ENCODE peak calls at places on chromosomes 11 and 22, in four cellular contexts. M, K, T and O are unnamed samples.

GRCh38 chr11:88164806-88165205 is 10.4 kb downstream of the RAB38 start:
- DNase-seq in M (peak), K (no peak), T (peak), O (no peak)

GRCh38 chr22:50267591-50268390 is 2.4 kb downstream of the MAPK11 start:
- DNase-seq in M (no peak), K (peak), T (peak), O (no peak)

GRCh38 chr11:94543695-94544581 is at the start of gene FUT4:
- DNase-seq in M (peak), K (peak), T (peak), O (peak)

GRCh38 chr11:31655483-31655882 is 145.9 kb downstream of the ELP4 start:
- DNase-seq in M (no peak), K (no peak), T (peak), O (no peak)

GRCh38 chr11:93783767-93784151 is 323 bp upstream of the MED17 start:
- DNase-seq in M (peak), K (no peak), T (no peak), O (no peak)

GRCh38 chr11:61967924-61968757 is 707 bp upstream of the FTH1 start:
- DNase-seq in M (peak), K (peak), T (peak), O (peak)

GRCh38 chr11:99534812-99535211 is 514.1 kb downstream of the CNTN5 start:
- DNase-seq in M (no peak), K (no peak), T (peak), O (no peak)

GRCh38 chr11:111352935-111353695 is 26.0 kb downstream of the POU2AF1 start:
- DNase-seq in M (no peak), K (no peak), T (no peak), O (no peak)

GRCh38 chr11:33773399-33774355 is 643 bp downstream of the FBXO3 start:
- DNase-seq in M (peak), K (no peak), T (no peak), O (peak)

GRCh38 chr11:63911876-63912275 is 5.1 kb downstream of the RCOR2 start:
- DNase-seq in M (no peak), K (no peak), T (no peak), O (no peak)

GRCh38 chr22:47600281-47600680 is 837.8 kb downstream of the TBC1D22A start:
- DNase-seq in M (no peak), K (no peak), T (no peak), O (no peak)

GRCh38 chr11:129968611-129969419 is 33.8 kb downstream of the PRDM10 start:
- DNase-seq in M (peak), K (no peak), T (no peak), O (no peak)

GRCh38 chr22:17945156-17945850 is 79.1 kb downstream of the MICAL3 start:
- DNase-seq in M (no peak), K (no peak), T (no peak), O (no peak)

GRCh38 chr22:22691716-22692701 is 47.6 kb downstream of the GGTLC2 start:
- DNase-seq in M (no peak), K (no peak), T (peak), O (no peak)

GRCh38 chr22:25536578-25536977 is 27.9 kb upstream of the GRK3 start:
- DNase-seq in M (no peak), K (no peak), T (peak), O (no peak)

GRCh38 chr11:58561394-58562102 is 14.1 kb downstream of the LPXN start:
- DNase-seq in M (no peak), K (no peak), T (no peak), O (no peak)

GRCh38 chr11:11171854-11172253 is 181.2 kb downstream of the CSNK2A3 start:
- DNase-seq in M (no peak), K (no peak), T (no peak), O (no peak)

GRCh38 chr11:60169264-60169915 is 13.5 kb downstream of the MS4A6A start:
- DNase-seq in M (peak), K (no peak), T (peak), O (no peak)

GRCh38 chr22:19784396-19785175 is 24.0 kb downstream of the TBX1 start:
- DNase-seq in M (no peak), K (no peak), T (no peak), O (no peak)

GRCh38 chr22:42878561-42879305 is 21.7 kb upstream of the ARFGAP3 start:
- DNase-seq in M (no peak), K (no peak), T (no peak), O (no peak)

GRCh38 chr22:38834215-38834953 is 9.4 kb downstream of the NPTXR start:
- DNase-seq in M (no peak), K (no peak), T (no peak), O (no peak)

GRCh38 chr11:134656861-134657540 is 245.0 kb upstream of the B3GAT1 start:
- DNase-seq in M (no peak), K (no peak), T (no peak), O (no peak)

GRCh38 chr22:46175631-46176030 is 25.3 kb downstream of the PPARA start:
- DNase-seq in M (no peak), K (no peak), T (no peak), O (no peak)

GRCh38 chr22:24694971-24695928 is 79.3 kb downstream of the PIWIL3 start:
- DNase-seq in M (peak), K (no peak), T (no peak), O (no peak)

GRCh38 chr11:13242564-13242963 is 35.0 kb upstream of the BMAL1 start:
- DNase-seq in M (no peak), K (no peak), T (no peak), O (no peak)

GRCh38 chr22:49930596-49931412 is 12.4 kb downstream of the CRELD2 start:
- DNase-seq in M (peak), K (peak), T (peak), O (no peak)

GRCh38 chr11:94539420-94539819 is 4.3 kb upstream of the FUT4 start:
- DNase-seq in M (peak), K (no peak), T (no peak), O (no peak)

GRCh38 chr11:66976048-66976467 is 954 bp downstream of the C11orf86 start:
- DNase-seq in M (peak), K (no peak), T (peak), O (peak)

GRCh38 chr11:80157447-80157846 is 716.6 kb upstream of the TENM4 start:
- DNase-seq in M (no peak), K (no peak), T (no peak), O (no peak)

GRCh38 chr11:130436171-130436570 is 7.8 kb upstream of the ADAMTS8 start:
- DNase-seq in M (no peak), K (no peak), T (no peak), O (no peak)

GRCh38 chr11:65428578-65429068 is 6.0 kb downstream of the NEAT1 start:
- DNase-seq in M (no peak), K (no peak), T (peak), O (no peak)

GRCh38 chr11:36453678-36454077 is 56.4 kb downstream of the TRAF6 start:
- DNase-seq in M (peak), K (no peak), T (no peak), O (no peak)

GRCh38 chr11:112270551-112271180 is 10.0 kb upstream of the PLET1 start:
- DNase-seq in M (peak), K (no peak), T (no peak), O (no peak)

GRCh38 chr11:57278721-57279095 is 41.7 kb upstream of the APLNR start:
- DNase-seq in M (no peak), K (no peak), T (no peak), O (no peak)

GRCh38 chr11:60743058-60743457 is 13.6 kb upstream of the MS4A15 start:
- DNase-seq in M (no peak), K (no peak), T (no peak), O (no peak)

GRCh38 chr11:58024601-58025091 is 965 bp downstream of the OR9Q1 start:
- DNase-seq in M (no peak), K (no peak), T (peak), O (no peak)

GRCh38 chr11:75453916-75454655 is 21.1 kb upstream of the KLHL35 start:
- DNase-seq in M (peak), K (no peak), T (peak), O (no peak)

GRCh38 chr11:45180888-45181594 is 34.6 kb downstream of the PRDM11 start:
- DNase-seq in M (peak), K (peak), T (peak), O (peak)

GRCh38 chr11:56799691-56800090 is 51.2 kb upstream of the OR9G4 start:
- DNase-seq in M (no peak), K (no peak), T (no peak), O (no peak)